ENCODE peak calls at places on chromosomes 6 and 20, in eight cellular contexts. D is MM.1S, L is IMR-90, Z is hepatocyte, W is osteoblast, M is HCT116, V is K562, J is mesenchymal stem cell. E is an unnamed sample.

GRCh38 chr6:10554826-10555225 is 33.7 kb downstream of the GCNT2 start:
- DNase-seq in D (no peak), L (no peak), Z (no peak), W (no peak), M (no peak), V (no peak), J (no peak), E (no peak)

GRCh38 chr6:38570750-38571149 is 69.0 kb downstream of the BTBD9 start:
- DNase-seq in D (no peak), L (peak; percentile 40), Z (peak; percentile 16), W (no peak), M (no peak), V (no peak), J (peak; percentile 29), E (no peak)

GRCh38 chr6:15522856-15523529 is 139.8 kb downstream of the DTNBP1 start:
- DNase-seq in D (no peak), L (no peak), Z (no peak), W (no peak), M (no peak), V (no peak), J (no peak), E (no peak)

GRCh38 chr6:16969699-16970695 is 131.9 kb upstream of the STMND1 start:
- DNase-seq in D (no peak), L (no peak), Z (no peak), W (no peak), M (no peak), V (no peak), J (no peak), E (no peak)

GRCh38 chr20:46348231-46348803 is 40.0 kb upstream of the CDH22 start:
- DNase-seq in D (no peak), L (peak; percentile 22), Z (peak; percentile 63), W (peak; percentile 46), M (no peak), V (peak; percentile 35), J (peak; percentile 43), E (no peak)

GRCh38 chr6:33903579-33903978 is 99.8 kb upstream of the MLN start:
- DNase-seq in D (no peak), L (no peak), Z (no peak), W (no peak), M (no peak), V (no peak), J (no peak), E (no peak)

GRCh38 chr6:7590918-7591302 is 912 bp downstream of the SNRNP48 start:
- DNase-seq in D (no peak), L (peak; percentile 23), Z (peak; percentile 28), W (no peak), M (no peak), V (peak; percentile 53), J (peak; percentile 39), E (no peak)

GRCh38 chr6:118320652-118321051 is 227.4 kb upstream of the PLN start:
- DNase-seq in D (no peak), L (peak; percentile 26), Z (no peak), W (no peak), M (no peak), V (no peak), J (no peak), E (no peak)

GRCh38 chr6:91486200-91486599 is 899.3 kb upstream of the MAP3K7 start:
- DNase-seq in D (no peak), L (no peak), Z (no peak), W (no peak), M (no peak), V (no peak), J (no peak), E (no peak)

GRCh38 chr6:64217721-64218603 is 582.4 kb downstream of the PHF3 start:
- DNase-seq in D (no peak), L (peak; percentile 81), Z (no peak), W (no peak), M (no peak), V (no peak), J (peak; percentile 70), E (no peak)

GRCh38 chr6:113362542-113363430 is 494.4 kb upstream of the MARCKS start:
- DNase-seq in D (no peak), L (peak; percentile 20), Z (no peak), W (no peak), M (no peak), V (no peak), J (no peak), E (no peak)

GRCh38 chr20:55200317-55200716 is 724.9 kb downstream of the DOK5 start:
- DNase-seq in D (no peak), L (no peak), Z (no peak), W (no peak), M (no peak), V (no peak), J (no peak), E (no peak)

GRCh38 chr6:14814016-14814415 is 431.9 kb upstream of the JARID2 start:
- DNase-seq in D (no peak), L (no peak), Z (no peak), W (no peak), M (no peak), V (no peak), J (peak; percentile 65), E (no peak)

GRCh38 chr6:131685266-131685780 is 15.9 kb downstream of the OR2A4 start:
- DNase-seq in D (no peak), L (no peak), Z (no peak), W (no peak), M (no peak), V (no peak), J (no peak), E (no peak)

GRCh38 chr6:4587171-4587570 is 189.0 kb upstream of the CDYL start:
- DNase-seq in D (no peak), L (no peak), Z (no peak), W (no peak), M (no peak), V (no peak), J (no peak), E (no peak)

GRCh38 chr6:34583461-34583860 is 27.3 kb upstream of the SPDEF start:
- DNase-seq in D (no peak), L (no peak), Z (no peak), W (no peak), M (no peak), V (no peak), J (no peak), E (no peak)

GRCh38 chr6:16982827-16983226 is 119.0 kb upstream of the STMND1 start:
- DNase-seq in D (no peak), L (peak; percentile 99), Z (no peak), W (no peak), M (no peak), V (no peak), J (no peak), E (no peak)

GRCh38 chr6:170173416-170173990 is 117.4 kb downstream of the DLL1 start:
- DNase-seq in D (no peak), L (no peak), Z (no peak), W (peak; percentile 57), M (no peak), V (no peak), J (no peak), E (no peak)

GRCh38 chr6:163720005-163720404 is 305.5 kb downstream of the QKI start:
- DNase-seq in D (no peak), L (no peak), Z (no peak), W (no peak), M (no peak), V (no peak), J (no peak), E (no peak)

DNA sequence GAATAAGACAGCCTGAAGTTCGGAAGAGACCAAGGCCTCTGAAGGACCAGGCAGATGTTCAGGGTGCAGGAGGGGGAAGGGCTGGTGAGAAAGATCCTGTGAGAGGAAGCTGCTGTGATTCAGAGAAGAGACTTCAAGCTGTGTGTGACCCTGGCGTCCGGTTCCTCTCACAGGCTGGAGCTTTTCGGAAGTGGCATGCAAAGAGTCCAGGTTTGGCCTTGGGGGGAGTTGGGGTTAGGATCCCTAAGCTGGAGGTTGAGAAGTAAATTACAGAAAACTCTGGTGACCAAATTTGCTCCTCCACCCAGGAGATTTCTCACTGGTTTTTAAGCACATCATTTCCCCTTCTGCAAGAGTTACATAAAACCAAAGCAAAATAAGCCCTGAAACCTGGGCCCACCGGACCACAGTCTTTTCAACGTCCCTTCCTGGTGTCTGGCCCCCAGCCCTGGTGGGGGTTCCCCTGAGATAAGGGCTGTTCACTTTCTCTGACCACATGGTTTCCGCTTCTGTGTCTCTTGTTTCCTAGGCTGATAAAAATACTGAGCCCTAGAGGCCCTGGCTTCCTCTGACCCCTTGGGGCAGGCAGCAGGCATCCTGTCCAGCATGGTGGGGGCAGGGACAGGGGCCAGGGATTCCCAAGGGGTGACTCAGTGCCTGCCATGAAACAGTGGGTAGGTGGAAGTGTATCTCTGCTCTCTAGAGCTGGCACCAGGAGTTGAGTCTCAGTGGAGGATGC is 12.0 kb upstream of the LTA start:
- DNase-seq in D (peak; percentile 74), L (peak; percentile 52), Z (peak; percentile 51), W (peak; percentile 83), M (no peak), V (peak; percentile 81), J (peak; percentile 80), E (peak; percentile 83)
- H3K4me1 ChIP-seq in D (peaks cover 32% of the 10 kb centered on the region), L (peaks cover 18% of the 10 kb centered on the region), Z (no peaks in the 10 kb centered on the region), W (peaks cover 36% of the 10 kb centered on the region), M (peaks cover 24% of the 10 kb centered on the region), V (peaks cover 64% of the 10 kb centered on the region), J (peaks cover 25% of the 10 kb centered on the region), E (peaks cover 15% of the 10 kb centered on the region)

DNA sequence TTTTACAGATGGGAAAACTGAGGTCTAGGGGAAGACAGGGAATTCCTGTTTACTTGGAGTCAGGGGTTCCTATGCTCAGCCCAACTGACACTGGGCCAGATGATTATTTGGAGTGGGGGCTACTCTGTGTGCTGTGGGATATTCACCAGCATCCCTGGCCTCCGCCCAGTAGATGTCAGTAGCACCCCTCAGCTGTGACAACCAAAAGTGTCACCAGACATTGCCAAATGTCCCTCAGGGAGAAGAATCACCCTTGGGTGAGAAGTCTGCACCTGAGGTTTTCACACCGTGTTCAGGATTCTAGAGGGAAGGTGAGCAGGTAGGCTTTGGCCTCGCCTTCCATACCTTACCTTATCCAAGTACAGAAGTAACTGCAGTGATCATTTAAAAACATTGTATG is 27.6 kb downstream of the CDH26 start:
- DNase-seq in D (no peak), L (no peak), Z (no peak), W (no peak), M (no peak), V (peak; percentile 18), J (no peak), E (no peak)
- H3K4me2 ChIP-seq in D (no peak overlapping the region), L (no peak overlapping the region), Z (no peak overlapping the region), W (no peak overlapping the region), M (no peak overlapping the region), V (no peak overlapping the region), J (no peak overlapping the region), E (no peak overlapping the region)

GRCh38 chr20:9889270-9889981 is 50.5 kb upstream of the PAK5 start:
- DNase-seq in D (peak; percentile 86), L (no peak), Z (no peak), W (no peak), M (no peak), V (no peak), J (no peak), E (no peak)
- H2AFZ ChIP-seq in D (peak overlapping the region; percentile 69), L (no peak overlapping the region), Z (no peak overlapping the region), W (peak overlapping the region; percentile 47), M (no peak overlapping the region), V (no peak overlapping the region), J (no peak overlapping the region), E (no peak overlapping the region)

DNA sequence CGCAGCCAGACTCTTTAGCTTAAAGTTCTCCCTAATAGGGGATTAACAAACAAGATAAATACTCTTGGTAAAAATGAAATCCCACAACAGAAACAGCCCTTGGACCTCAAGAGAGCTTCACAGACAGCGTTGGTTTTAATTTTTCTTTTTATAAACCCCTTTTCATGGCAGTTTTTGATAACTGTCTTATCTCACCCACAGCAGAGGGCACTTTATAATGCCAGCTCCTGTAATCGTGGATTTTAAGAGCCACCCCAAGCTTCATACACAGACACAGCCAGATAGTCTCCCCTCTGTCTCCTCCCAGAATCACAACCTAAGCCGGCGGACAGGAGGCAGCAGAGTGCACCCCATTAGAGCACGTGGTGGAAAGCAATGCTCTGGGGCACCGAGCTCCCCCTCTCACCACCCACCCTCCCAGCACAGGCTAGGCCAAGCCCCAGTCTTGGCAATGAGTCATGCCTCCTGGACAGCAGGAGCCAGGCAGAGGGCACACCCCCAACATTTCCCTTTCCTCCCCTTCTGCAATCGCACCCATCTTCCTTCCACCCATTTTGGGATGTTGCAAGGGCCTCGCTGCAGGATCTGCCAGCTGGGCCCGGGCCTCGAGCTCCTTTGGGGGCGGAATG is 2.5 kb downstream of the JAG1 start:
- DNase-seq in D (peak; percentile 89), L (peak; percentile 94), Z (peak; percentile 93), W (peak; percentile 99), M (no peak), V (peak; percentile 23), J (peak; percentile 92), E (peak; percentile 90)
- H3K4me1 ChIP-seq in D (peaks cover 12% of the 10 kb centered on the region), L (peaks cover 8% of the 10 kb centered on the region), Z (peaks cover 23% of the 10 kb centered on the region), W (peaks cover 38% of the 10 kb centered on the region), M (peaks cover 26% of the 10 kb centered on the region), V (no peaks in the 10 kb centered on the region), J (peaks cover 18% of the 10 kb centered on the region), E (peaks cover 16% of the 10 kb centered on the region)